ENCODE peak calls at places on chromosome 13, in five cellular contexts. W is HepG2, Y is GM12878, O is K562, T is H1. D is an unnamed sample.

GRCh38 chr13:102128216-102128800 is 273.5 kb downstream of the FGF14 start:
- DNase-seq in Y (no peak), T (no peak), W (no peak), O (no peak), D (no peak)

GRCh38 chr13:28012383-28012782 is 23.9 kb upstream of the URAD start:
- DNase-seq in Y (no peak), W (no peak), O (no peak), T (no peak), D (no peak)

GRCh38 chr13:46181799-46182490 is at the start of gene LCP1:
- DNase-seq in T (no peak), W (no peak), O (peak; percentile 53), Y (peak; percentile 97), D (no peak)

GRCh38 chr13:100657881-100658315 is 16.7 kb downstream of the TMTC4 start:
- DNase-seq in Y (no peak), O (no peak), W (no peak), T (no peak), D (no peak)

GRCh38 chr13:48000559-48001126 is 430 bp downstream of the SUCLA2 start:
- DNase-seq in W (no peak), O (peak; percentile 20), Y (no peak), T (no peak), D (no peak)

GRCh38 chr13:43388282-43389034 is 365.1 kb downstream of the DNAJC15 start:
- DNase-seq in T (no peak), Y (no peak), O (no peak), W (no peak), D (peak; percentile 16)

GRCh38 chr13:106593131-106593530 is 25.2 kb upstream of the ARGLU1 start:
- DNase-seq in W (no peak), T (no peak), O (no peak), Y (no peak), D (no peak)

GRCh38 chr13:47433461-47434005 is 536.7 kb upstream of the HTR2A start:
- DNase-seq in W (no peak), Y (no peak), T (no peak), O (no peak), D (no peak)

GRCh38 chr13:94119360-94119936 is 360.0 kb downstream of the DCT start:
- DNase-seq in W (peak; percentile 90), T (no peak), Y (no peak), O (no peak), D (no peak)

GRCh38 chr13:99086869-99087129 is 108.9 kb upstream of the DOCK9 start:
- DNase-seq in Y (no peak), W (no peak), O (no peak), T (no peak), D (no peak)

GRCh38 chr13:105262579-105262978 is 1272.9 kb downstream of the EFNB2 start:
- DNase-seq in W (no peak), Y (no peak), T (no peak), O (no peak), D (no peak)

GRCh38 chr13:23323946-23324709 is 109.4 kb downstream of the SACS start:
- DNase-seq in O (no peak), Y (no peak), T (no peak), W (no peak), D (no peak)

GRCh38 chr13:26010487-26011207 is 41.2 kb downstream of the SHISA2 start:
- DNase-seq in T (no peak), O (no peak), Y (no peak), W (no peak), D (no peak)

GRCh38 chr13:81408647-81409046 is 1067.7 kb upstream of the SPRY2 start:
- DNase-seq in W (no peak), T (no peak), O (no peak), Y (no peak), D (no peak)

GRCh38 chr13:106570354-106570822 is 2.5 kb upstream of the ARGLU1 start:
- DNase-seq in T (peak; percentile 73), O (peak; percentile 58), Y (no peak), W (no peak), D (peak; percentile 92)

GRCh38 chr13:35978607-35979316 is 152.4 kb downstream of the DCLK1 start:
- DNase-seq in W (peak; percentile 42), Y (no peak), T (no peak), O (peak; percentile 25), D (peak; percentile 29)

GRCh38 chr13:26024558-26024957 is 27.3 kb downstream of the SHISA2 start:
- DNase-seq in Y (no peak), O (no peak), W (no peak), T (no peak), D (no peak)

GRCh38 chr13:42985312-42986175 is 6.5 kb downstream of the EPSTI1 start:
- DNase-seq in T (no peak), O (no peak), Y (no peak), W (no peak), D (no peak)

GRCh38 chr13:73767747-73768315 is 366.4 kb downstream of the KLF12 start:
- DNase-seq in T (no peak), O (no peak), W (peak; percentile 9), Y (no peak), D (no peak)

DNA sequence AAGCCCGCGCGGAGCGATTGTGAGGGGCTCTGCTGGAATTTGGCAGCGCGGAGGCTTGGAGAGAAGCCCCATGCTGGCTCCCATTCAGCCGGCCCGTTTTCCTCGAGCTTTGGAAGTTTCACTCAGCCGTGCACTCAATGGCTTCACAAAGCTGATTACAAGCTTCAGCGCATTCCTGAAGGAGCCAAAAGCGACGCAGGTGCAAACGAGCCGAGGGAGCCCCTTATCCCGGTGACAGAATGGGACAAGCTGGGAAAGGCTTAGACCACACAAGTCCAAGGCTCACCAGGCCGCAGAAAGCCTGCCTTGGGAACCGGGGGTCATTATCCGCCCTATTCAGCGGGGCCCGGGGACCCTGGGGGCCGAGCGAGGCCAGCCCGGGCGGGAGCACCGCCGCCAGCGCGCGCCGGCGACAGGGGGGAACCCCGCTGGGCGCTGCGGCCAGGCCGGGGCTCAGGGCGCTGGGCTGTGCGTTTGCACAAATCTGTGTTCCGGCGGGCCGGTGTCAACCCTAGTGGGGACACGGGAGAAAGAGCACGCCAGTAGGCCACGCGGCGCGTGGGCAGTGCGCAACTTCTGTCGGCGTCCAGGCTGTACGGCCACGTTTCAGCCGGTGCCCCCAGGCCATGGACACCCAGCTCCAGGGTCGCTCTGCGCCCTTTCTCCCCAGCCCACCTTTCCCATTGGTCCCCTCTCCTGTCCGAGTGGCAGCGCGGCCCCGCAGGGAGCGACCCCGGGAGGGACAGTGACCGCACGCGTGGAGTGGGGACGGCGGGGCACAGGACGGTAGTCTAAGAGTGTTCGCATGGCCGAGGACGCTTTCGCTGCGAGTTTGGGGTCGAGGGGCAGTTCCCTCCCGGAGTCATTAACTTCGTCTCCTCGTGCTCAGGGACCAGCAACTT is 37.3 kb downstream of the SOX1 start:
- DNase-seq in T (peak; percentile 29), W (no peak), Y (no peak), O (no peak), D (no peak)
- TF ChIP-seq EZH2 in T (peak; percentile 88), W (no peak), Y (no peak), O (no peak), D (no peak)

GRCh38 chr13:70183041-70183440 is 74.8 kb upstream of the KLHL1 start:
- DNase-seq in Y (no peak), O (no peak), W (no peak), T (no peak), D (no peak)
- TF ChIP-seq SIN3A in Y (no peak), O (no peak), W (no peak), T (no peak), D (no peak)

GRCh38 chr13:41458187-41458938 is 1.0 kb downstream of the RGCC start:
- DNase-seq in T (no peak), Y (no peak), W (no peak), O (peak; percentile 44), D (no peak)
- TF ChIP-seq EZH2 in T (peak; percentile 94), Y (no peak), W (no peak), O (no peak), D (no peak)

GRCh38 chr13:110073982-110074381 is 233.0 kb downstream of the COL4A1 start:
- DNase-seq in T (no peak), W (no peak), O (no peak), Y (no peak), D (no peak)
- TF ChIP-seq SIN3A in T (no peak), W (no peak), O (no peak), Y (no peak), D (no peak)

DNA sequence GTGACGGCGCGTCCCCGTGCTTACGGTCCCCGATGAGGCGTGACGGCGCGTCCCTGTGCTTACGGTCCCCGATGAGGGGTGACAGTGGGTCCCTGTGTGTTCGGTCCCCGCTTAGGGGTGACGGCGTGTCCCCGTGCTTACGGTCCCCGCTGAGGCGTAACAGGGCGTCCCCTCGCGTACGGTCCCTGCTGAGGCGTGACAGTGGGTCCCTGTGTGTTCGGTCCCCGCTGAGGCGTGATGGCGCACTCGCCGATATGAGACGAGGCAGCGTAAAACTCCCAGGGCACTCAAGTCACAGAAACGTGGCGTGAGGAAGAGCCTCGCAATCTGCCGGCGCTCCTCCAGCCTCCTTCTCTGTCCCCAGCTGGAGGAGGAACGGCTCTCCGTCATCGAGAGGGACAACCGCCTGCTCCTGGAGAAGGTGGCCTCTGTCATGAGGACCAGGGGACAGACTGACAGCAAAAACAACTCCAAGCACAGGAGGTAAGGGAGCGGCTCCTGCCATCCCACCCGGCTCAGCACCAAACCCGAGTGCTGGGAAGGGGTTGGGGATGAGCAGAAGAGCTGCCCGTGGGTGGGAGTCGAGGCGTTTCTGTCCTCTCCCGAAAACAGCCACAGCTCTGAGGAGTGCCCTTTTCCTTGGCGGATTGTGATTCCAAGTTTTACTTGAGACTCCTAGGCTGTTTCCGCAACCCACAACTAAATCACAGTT is 21.1 kb downstream of the CFAP97D2 start:
- DNase-seq in O (no peak), W (no peak), T (no peak), Y (no peak), D (no peak)
- TF ChIP-seq EZH2 in O (no peak), W (no peak), T (no peak), Y (no peak), D (no peak)

DNA sequence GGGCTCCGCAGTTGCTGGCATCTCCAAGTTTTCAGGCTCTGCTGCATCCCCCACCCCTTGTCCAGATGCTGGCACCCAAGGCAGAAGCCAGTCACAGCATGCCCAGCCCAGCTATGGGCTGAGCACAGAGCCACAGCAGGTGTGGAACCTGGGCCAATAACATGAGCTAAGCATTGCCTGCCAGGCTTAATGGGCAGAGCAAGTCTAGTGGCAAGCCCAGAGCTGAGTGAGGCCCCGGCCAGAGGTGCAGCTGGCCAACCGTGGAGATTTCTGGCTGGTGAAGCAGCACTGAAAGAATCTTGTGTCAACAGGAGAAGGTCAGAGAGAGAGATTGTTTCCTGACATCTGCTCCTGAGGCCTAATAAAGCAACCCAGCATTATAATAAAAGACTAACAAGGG is 111.0 kb downstream of the B3GLCT start:
- DNase-seq in Y (no peak), W (no peak), T (no peak), O (no peak), D (no peak)
- TF ChIP-seq SIN3A in Y (no peak), W (no peak), T (no peak), O (no peak), D (no peak)

DNA sequence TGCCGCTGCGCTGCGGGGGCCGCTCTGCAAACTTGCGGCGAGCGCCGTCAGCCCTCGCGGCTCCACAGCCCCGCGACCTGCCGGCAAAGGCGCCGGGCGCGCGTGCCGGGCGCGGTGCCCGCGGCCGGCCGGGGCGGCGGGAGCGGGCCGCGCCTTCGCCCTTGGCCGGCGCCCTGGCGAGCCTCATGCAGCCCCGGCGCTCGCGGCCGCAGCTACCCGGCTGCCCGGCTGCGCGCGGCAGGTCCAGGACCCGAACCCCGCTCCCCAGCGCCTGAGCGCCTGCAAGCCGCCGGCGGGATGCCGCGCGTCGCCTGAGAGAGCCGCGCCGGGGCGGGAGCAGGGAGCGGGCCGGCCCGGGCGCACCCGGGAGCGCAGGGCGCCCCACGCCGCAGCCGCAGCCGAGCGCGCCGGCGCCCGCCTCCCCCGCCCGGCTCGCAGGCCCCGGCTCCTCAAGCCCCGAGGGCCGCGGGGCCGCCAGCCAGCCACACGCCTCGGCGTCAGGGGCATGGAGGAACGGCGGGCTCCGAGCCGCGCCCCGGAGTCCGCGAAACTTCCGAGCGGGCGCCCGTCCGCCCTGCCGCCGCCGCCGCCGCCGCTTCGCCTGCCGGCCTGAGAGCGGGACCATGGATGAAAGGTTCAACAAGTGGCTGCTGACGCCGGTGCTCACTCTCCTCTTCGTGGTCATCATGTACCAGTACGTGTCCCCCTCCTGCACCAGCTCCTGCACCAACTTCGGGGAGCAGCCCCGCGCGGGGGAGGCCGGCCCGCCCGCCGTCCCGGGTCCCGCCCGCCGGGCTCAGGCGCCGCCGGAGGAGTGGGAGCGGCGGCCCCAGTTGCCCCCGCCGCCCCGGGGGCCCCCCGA is 564 bp downstream of the HS6ST3 start:
- DNase-seq in W (no peak), T (no peak), O (no peak), Y (no peak), D (no peak)
- TF ChIP-seq EZH2 in W (peak; percentile 41), T (peak; percentile 16), O (no peak), Y (no peak), D (no peak)